ENCODE peak calls at places on chromosomes 5 and 9, in four cellular contexts. One of them, this sample, is unnamed.

GRCh38 chr5:14041528-14042184 is 97.2 kb upstream of the DNAH5 start:
- DNase-seq in Peyer's patch: no peak
- DNase-seq in kidney epithelial cell: no peak
- DNase-seq in spleen: no peak
- DNase-seq in this sample: no peak

GRCh38 chr5:140594169-140594568 is 29.5 kb downstream of the SLC35A4 start:
- DNase-seq in Peyer's patch: no peak
- DNase-seq in kidney epithelial cell: no peak
- DNase-seq in spleen: no peak
- DNase-seq in this sample: no peak

GRCh38 chr9:35882265-35882848 is 12.2 kb upstream of the OR13J1 start:
- DNase-seq in spleen: peak
- DNase-seq in Peyer's patch: peak
- DNase-seq in kidney epithelial cell: no peak
- DNase-seq in this sample: peak

GRCh38 chr9:27090231-27090630 is 18.8 kb upstream of the TEK start:
- DNase-seq in kidney epithelial cell: no peak
- DNase-seq in spleen: no peak
- DNase-seq in Peyer's patch: no peak
- DNase-seq in this sample: peak

GRCh38 chr5:144187699-144188294 is 17.1 kb downstream of the KCTD16 start:
- DNase-seq in spleen: peak
- DNase-seq in kidney epithelial cell: peak
- DNase-seq in Peyer's patch: no peak
- DNase-seq in this sample: peak

GRCh38 chr9:135330307-135330631 is 149.3 kb upstream of the PPP1R26 start:
- DNase-seq in Peyer's patch: no peak
- DNase-seq in spleen: no peak
- DNase-seq in kidney epithelial cell: no peak
- DNase-seq in this sample: no peak

GRCh38 chr9:136828474-136829140 is 13.7 kb upstream of the AJM1 start:
- DNase-seq in Peyer's patch: no peak
- DNase-seq in kidney epithelial cell: no peak
- DNase-seq in spleen: no peak
- DNase-seq in this sample: no peak

GRCh38 chr5:2007437-2007905 is 124.7 kb upstream of the IRX4 start:
- DNase-seq in kidney epithelial cell: no peak
- DNase-seq in Peyer's patch: no peak
- DNase-seq in spleen: no peak
- DNase-seq in this sample: no peak

GRCh38 chr9:81574399-81574798 is 114.9 kb downstream of the TLE1 start:
- DNase-seq in kidney epithelial cell: peak
- DNase-seq in Peyer's patch: no peak
- DNase-seq in spleen: no peak
- DNase-seq in this sample: peak

GRCh38 chr5:5572010-5572982 is 149.8 kb downstream of the ICE1 start:
- DNase-seq in spleen: no peak
- DNase-seq in Peyer's patch: no peak
- DNase-seq in kidney epithelial cell: no peak
- DNase-seq in this sample: peak

GRCh38 chr9:79977510-79978197 is 405.9 kb downstream of the TLE4 start:
- DNase-seq in kidney epithelial cell: no peak
- DNase-seq in spleen: no peak
- DNase-seq in Peyer's patch: no peak
- DNase-seq in this sample: no peak

GRCh38 chr5:173472784-173473278 is 143.6 kb downstream of the BOD1 start:
- DNase-seq in Peyer's patch: no peak
- DNase-seq in kidney epithelial cell: no peak
- DNase-seq in spleen: no peak
- DNase-seq in this sample: peak

GRCh38 chr9:124639637-124640036 is 131.5 kb downstream of the NR6A1 start:
- DNase-seq in Peyer's patch: no peak
- DNase-seq in kidney epithelial cell: no peak
- DNase-seq in spleen: no peak
- DNase-seq in this sample: no peak

GRCh38 chr9:129178983-129179382 is 922 bp upstream of the IER5L start:
- DNase-seq in spleen: no peak
- DNase-seq in Peyer's patch: no peak
- DNase-seq in kidney epithelial cell: no peak
- DNase-seq in this sample: no peak

GRCh38 chr5:151383011-151383410 is 35.7 kb upstream of the SLC36A2 start:
- DNase-seq in Peyer's patch: no peak
- DNase-seq in kidney epithelial cell: no peak
- DNase-seq in spleen: no peak
- DNase-seq in this sample: no peak

DNA sequence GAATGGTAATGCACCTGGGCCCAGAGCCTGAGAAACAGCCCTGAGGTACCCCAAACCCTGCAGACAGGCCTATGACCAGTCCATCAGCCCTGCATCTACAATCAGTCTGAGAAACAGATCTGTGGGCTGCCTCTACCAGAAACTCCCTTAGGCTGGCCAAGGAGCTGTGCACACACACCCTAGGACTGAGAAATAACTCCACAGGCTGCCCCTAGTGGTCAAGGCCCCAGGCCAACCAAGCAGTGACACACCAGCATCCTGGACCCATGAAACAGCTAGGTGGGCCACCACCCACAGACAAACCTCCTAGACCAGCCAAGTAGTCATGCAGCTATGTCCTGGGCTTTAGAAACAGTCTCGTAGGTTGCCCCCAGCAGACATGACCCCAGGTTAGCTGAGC is 253.6 kb upstream of the VLDLR start:
- DNase-seq in Peyer's patch: no peak
- DNase-seq in kidney epithelial cell: no peak
- DNase-seq in spleen: no peak
- DNase-seq in this sample: no peak
- TF ChIP-seq CTCF in Peyer's patch: no peak
- TF ChIP-seq CTCF in kidney epithelial cell: no peak
- TF ChIP-seq CTCF in spleen: no peak
- TF ChIP-seq CTCF in this sample: peak

GRCh38 chr5:132677682-132678400 is 4.1 kb downstream of the IL4 start:
- DNase-seq in kidney epithelial cell: no peak
- DNase-seq in spleen: no peak
- DNase-seq in Peyer's patch: no peak
- DNase-seq in this sample: peak

GRCh38 chr5:132679166-132679565 is 5.4 kb downstream of the IL4 start:
- DNase-seq in spleen: no peak
- DNase-seq in kidney epithelial cell: no peak
- DNase-seq in Peyer's patch: no peak
- DNase-seq in this sample: no peak

GRCh38 chr5:132678735-132679134 is 4.9 kb downstream of the IL4 start:
- DNase-seq in Peyer's patch: no peak
- DNase-seq in spleen: no peak
- DNase-seq in kidney epithelial cell: no peak
- DNase-seq in this sample: no peak

GRCh38 chr5:132675936-132676689 is 2.3 kb downstream of the IL4 start:
- DNase-seq in Peyer's patch: no peak
- DNase-seq in spleen: no peak
- DNase-seq in kidney epithelial cell: no peak
- DNase-seq in this sample: no peak

GRCh38 chr5:132677191-132677590 is 3.4 kb downstream of the IL4 start:
- DNase-seq in Peyer's patch: peak
- DNase-seq in kidney epithelial cell: peak
- DNase-seq in spleen: peak
- DNase-seq in this sample: peak
- TF ChIP-seq CTCF in Peyer's patch: no peak
- TF ChIP-seq CTCF in kidney epithelial cell: peak
- TF ChIP-seq CTCF in spleen: no peak
- TF ChIP-seq CTCF in this sample: peak

DNA sequence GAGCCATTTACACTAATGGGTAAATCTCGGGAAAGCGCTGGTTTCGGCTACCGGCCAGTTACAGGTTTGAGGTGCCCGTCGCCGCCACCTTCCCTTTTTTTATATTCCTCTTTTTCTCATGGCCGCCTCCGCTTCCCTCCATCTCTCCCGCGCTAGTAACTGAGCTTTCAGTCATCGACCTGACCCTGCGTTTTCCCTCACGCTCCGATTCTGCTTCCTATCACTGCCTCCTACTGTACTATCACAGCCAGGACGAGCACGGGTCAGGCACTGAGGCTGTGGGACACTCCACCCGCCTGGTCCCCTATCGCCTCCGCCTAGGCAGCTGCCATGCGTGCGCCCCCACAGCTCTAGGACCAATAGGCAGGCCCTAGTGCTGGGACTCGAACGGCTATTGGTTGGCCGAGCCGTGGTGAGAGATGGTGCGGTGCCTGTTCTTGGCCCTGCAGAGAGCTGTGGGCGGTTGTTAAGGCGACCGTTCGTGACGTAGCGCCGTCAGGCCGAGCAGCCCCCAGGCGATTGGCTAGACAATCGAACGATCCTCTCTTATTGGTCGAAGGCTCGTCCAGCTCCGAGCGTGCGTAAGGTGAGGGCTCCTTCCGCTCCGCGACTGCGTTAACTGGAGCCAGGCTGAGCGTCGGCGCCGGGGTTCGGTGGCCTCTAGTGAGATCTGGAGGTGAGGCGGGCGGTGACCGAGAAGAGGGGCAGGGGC is at the start of gene HMGCR:
- DNase-seq in Peyer's patch: peak
- DNase-seq in spleen: peak
- DNase-seq in kidney epithelial cell: peak
- DNase-seq in this sample: peak
- TF ChIP-seq CTCF in Peyer's patch: no peak
- TF ChIP-seq CTCF in spleen: no peak
- TF ChIP-seq CTCF in kidney epithelial cell: peak
- TF ChIP-seq CTCF in this sample: peak

GRCh38 chr9:104608336-104608735 is 2.9 kb upstream of the OR13C2 start:
- DNase-seq in kidney epithelial cell: no peak
- DNase-seq in spleen: no peak
- DNase-seq in Peyer's patch: no peak
- DNase-seq in this sample: peak
- TF ChIP-seq CTCF in kidney epithelial cell: peak
- TF ChIP-seq CTCF in spleen: no peak
- TF ChIP-seq CTCF in Peyer's patch: no peak
- TF ChIP-seq CTCF in this sample: no peak

DNA sequence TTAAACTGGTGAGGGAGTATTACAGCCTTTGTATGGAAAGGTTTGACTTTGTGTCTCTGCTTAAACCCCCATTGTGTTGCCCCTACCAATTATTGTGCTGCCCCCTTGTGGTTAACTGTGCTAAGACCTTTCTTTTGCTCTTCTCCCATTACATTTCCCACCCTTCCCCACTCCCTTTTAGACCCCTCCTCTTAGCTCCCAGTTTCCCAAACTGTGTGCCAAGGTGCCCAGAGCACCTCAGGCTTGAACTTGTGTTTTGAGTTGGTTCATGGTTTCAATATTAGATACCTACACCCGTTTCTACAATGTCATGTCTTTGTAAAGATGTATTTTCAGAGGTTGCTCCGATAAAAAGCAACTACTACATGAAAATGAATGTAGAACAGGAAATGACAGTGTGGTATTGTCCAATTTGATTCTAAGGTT is 2.9 kb downstream of the JAK2 start:
- DNase-seq in spleen: no peak
- DNase-seq in Peyer's patch: no peak
- DNase-seq in kidney epithelial cell: no peak
- DNase-seq in this sample: peak
- TF ChIP-seq CTCF in spleen: peak
- TF ChIP-seq CTCF in Peyer's patch: peak
- TF ChIP-seq CTCF in kidney epithelial cell: peak
- TF ChIP-seq CTCF in this sample: peak

DNA sequence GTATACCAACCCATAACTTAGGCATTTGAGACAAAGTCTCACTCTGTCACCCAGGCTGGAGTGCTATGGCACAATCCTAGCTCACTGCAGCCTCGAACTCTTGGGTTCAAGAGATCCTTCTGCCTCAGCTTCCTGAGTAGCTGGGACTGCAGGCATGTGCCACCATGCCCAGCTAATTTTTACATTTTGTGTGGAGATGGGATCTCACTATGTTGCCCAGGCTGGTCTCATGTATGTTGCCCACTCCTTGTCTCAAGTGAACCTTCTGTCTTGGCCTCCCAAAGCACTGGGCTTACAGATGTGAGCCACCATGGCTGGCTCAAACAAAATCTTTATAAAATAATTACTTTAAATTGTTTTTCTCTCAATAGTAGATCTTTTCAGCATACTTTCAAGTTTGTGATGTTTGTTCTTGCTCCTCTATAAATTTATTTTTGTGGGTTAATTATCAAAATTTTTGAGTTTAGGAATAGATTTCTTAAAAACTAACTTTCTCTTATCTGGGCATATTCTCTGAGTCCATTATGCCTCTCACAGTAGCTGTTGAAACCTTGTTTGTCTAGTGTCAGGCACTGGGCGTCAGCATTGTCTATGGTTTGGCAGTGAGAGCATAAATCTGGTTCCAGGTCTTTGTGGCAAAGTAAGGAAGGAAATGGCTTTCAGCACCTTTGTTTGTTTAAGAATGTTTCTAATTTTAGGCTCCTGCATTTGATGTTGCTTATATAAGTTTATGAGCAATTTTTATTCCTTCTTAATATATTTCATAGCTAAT is 38.7 kb downstream of the NLN start:
- DNase-seq in Peyer's patch: peak
- DNase-seq in kidney epithelial cell: no peak
- DNase-seq in spleen: no peak
- DNase-seq in this sample: peak
- TF ChIP-seq CTCF in Peyer's patch: peak
- TF ChIP-seq CTCF in kidney epithelial cell: peak
- TF ChIP-seq CTCF in spleen: no peak
- TF ChIP-seq CTCF in this sample: no peak

GRCh38 chr5:181237758-181238385 is 5.8 kb downstream of the RACK1 start:
- DNase-seq in Peyer's patch: no peak
- DNase-seq in kidney epithelial cell: no peak
- DNase-seq in spleen: no peak
- DNase-seq in this sample: no peak
- TF ChIP-seq CTCF in Peyer's patch: no peak
- TF ChIP-seq CTCF in kidney epithelial cell: no peak
- TF ChIP-seq CTCF in spleen: no peak
- TF ChIP-seq CTCF in this sample: no peak

GRCh38 chr9:112115109-112115508 is 60.0 kb downstream of the SUSD1 start:
- DNase-seq in kidney epithelial cell: no peak
- DNase-seq in spleen: no peak
- DNase-seq in Peyer's patch: no peak
- DNase-seq in this sample: no peak

GRCh38 chr9:112110773-112111106 is 64.4 kb downstream of the SUSD1 start:
- DNase-seq in spleen: no peak
- DNase-seq in kidney epithelial cell: no peak
- DNase-seq in Peyer's patch: no peak
- DNase-seq in this sample: no peak

GRCh38 chr9:112111461-112111860 is 63.6 kb downstream of the SUSD1 start:
- DNase-seq in spleen: no peak
- DNase-seq in Peyer's patch: no peak
- DNase-seq in kidney epithelial cell: no peak
- DNase-seq in this sample: no peak

GRCh38 chr9:112112519-112112918 is 62.6 kb downstream of the SUSD1 start:
- DNase-seq in kidney epithelial cell: peak
- DNase-seq in spleen: no peak
- DNase-seq in Peyer's patch: no peak
- DNase-seq in this sample: peak

GRCh38 chr9:112112941-112113399 is 62.1 kb downstream of the SUSD1 start:
- DNase-seq in kidney epithelial cell: peak
- DNase-seq in Peyer's patch: peak
- DNase-seq in spleen: no peak
- DNase-seq in this sample: peak
- TF ChIP-seq CTCF in kidney epithelial cell: peak
- TF ChIP-seq CTCF in Peyer's patch: peak
- TF ChIP-seq CTCF in spleen: no peak
- TF ChIP-seq CTCF in this sample: peak